ENCODE peak calls at places on chromosomes 16 and 17, in six cellular contexts. S is fibroblast of lung, G is anterior cingulate cortex, Y is tibial artery, U is KG1, C is NCI-H2171. V is an unnamed sample.
A peak's percentile ranks its signal among the peaks of the same experiment; 100 is the strongest.

GRCh38 chr16:24009060-24009459 is 173.3 kb downstream of the PRKCB start:
- DNase-seq in S (no peak), G (no peak), Y (no peak), U (no peak), C (no peak), V (no peak)

GRCh38 chr17:65294184-65294719 is 157.1 kb downstream of the RGS9 start:
- DNase-seq in S (peak; percentile 74), G (peak; percentile 13), Y (no peak), U (peak; percentile 9), C (peak; percentile 10), V (peak; percentile 11)

GRCh38 chr17:29250666-29251065 is 4.0 kb downstream of the CRYBA1 start:
- DNase-seq in S (no peak), G (no peak), Y (no peak), U (no peak), C (no peak), V (no peak)

GRCh38 chr16:3718019-3718391 is 681 bp upstream of the TRAP1 start:
- DNase-seq in S (peak; percentile 3), G (no peak), Y (no peak), U (peak; percentile 35), C (no peak), V (no peak)

GRCh38 chr17:42251115-42251514 is 25.1 kb downstream of the STAT5B start:
- DNase-seq in S (peak; percentile 48), G (no peak), Y (no peak), U (no peak), C (no peak), V (no peak)

GRCh38 chr17:73307130-73307529 is 4.7 kb downstream of the CDC42EP4 start:
- DNase-seq in S (no peak), G (peak; percentile 43), Y (peak; percentile 79), U (no peak), C (peak; percentile 53), V (no peak)

GRCh38 chr16:59047114-59047513 is 313.0 kb upstream of the GOT2 start:
- DNase-seq in S (no peak), G (no peak), Y (no peak), U (no peak), C (no peak), V (no peak)

GRCh38 chr17:57670769-57671545 is 74.1 kb downstream of the CCDC182 start:
- DNase-seq in S (no peak), G (no peak), Y (peak; percentile 31), U (no peak), C (no peak), V (no peak)

GRCh38 chr17:47621293-47622178 is 28.2 kb upstream of the KPNB1 start:
- DNase-seq in S (peak; percentile 80), G (no peak), Y (peak; percentile 70), U (no peak), C (no peak), V (no peak)

GRCh38 chr17:57665696-57666095 is 79.4 kb downstream of the CCDC182 start:
- DNase-seq in S (no peak), G (no peak), Y (peak; percentile 28), U (no peak), C (no peak), V (no peak)

GRCh38 chr17:59298512-59298911 is 32.9 kb upstream of the YPEL2 start:
- DNase-seq in S (no peak), G (no peak), Y (no peak), U (no peak), C (no peak), V (no peak)

GRCh38 chr17:75641343-75641742 is 8.1 kb downstream of the SMIM5 start:
- DNase-seq in S (no peak), G (no peak), Y (no peak), U (no peak), C (no peak), V (no peak)

GRCh38 chr17:7839890-7840260 is 5.9 kb downstream of the KDM6B start:
- DNase-seq in S (peak; percentile 56), G (no peak), Y (no peak), U (no peak), C (no peak), V (no peak)

V was measured in CMK.